ENCODE peak calls at places on chromosomes 16 and 17, in five cellular contexts. S is activated gamma-delta T cell treated with anti-CD3 and anti-CD28 coated beads, Interleukin-2, amount 50 U/mL, for 16 hours; W is stimulated activated CD8-positive, alpha-beta memory T cell treated with anti-CD3 and anti-CD28 coated beads, Interleukin-12 subunit alpha, Interleukin-12 subunit beta, amount 100 ng/mL, for 1 hour; D is cardiac muscle cell; V is foreskin fibroblast. B is an unnamed sample.
A peak's percentile ranks its signal among the peaks of the same experiment; 100 is the strongest.

GRCh38 chr17:75430159-75430748 is 24.8 kb upstream of the GRB2 start:
- DNase-seq in S (no peak), W (no peak), D (peak; percentile 70), V (no peak), B (no peak)

GRCh38 chr16:88628512-88628974 is 9.8 kb upstream of the IL17C start:
- DNase-seq in S (no peak), W (no peak), D (peak; percentile 20), V (no peak), B (no peak)

GRCh38 chr17:36928450-36929125 is 8.7 kb upstream of the LHX1 start:
- DNase-seq in S (no peak), W (no peak), D (no peak), V (no peak), B (no peak)

GRCh38 chr16:60485877-60486489 is 1550.3 kb downstream of the CDH8 start:
- DNase-seq in S (no peak), W (no peak), D (no peak), V (no peak), B (no peak)

GRCh38 chr17:49969134-49969759 is at the start of gene DLX4:
- DNase-seq in S (no peak), W (peak; percentile 30), D (no peak), V (no peak), B (no peak)

GRCh38 chr17:28983286-28984240 is 22.3 kb downstream of the SEZ6 start:
- DNase-seq in S (no peak), W (no peak), D (peak; percentile 21), V (no peak), B (no peak)

GRCh38 chr16:590165-590874 is 454 bp downstream of the RAB40C start:
- DNase-seq in S (no peak), W (no peak), D (peak; percentile 64), V (peak; percentile 48), B (no peak)

GRCh38 chr17:49575524-49576120 is at the start of gene NXPH3:
- DNase-seq in S (peak; percentile 25), W (peak; percentile 29), D (peak; percentile 58), V (peak; percentile 35), B (no peak)

GRCh38 chr16:50838165-50838564 is 96.3 kb downstream of the CYLD start:
- DNase-seq in S (no peak), W (no peak), D (peak; percentile 59), V (no peak), B (no peak)

GRCh38 chr16:49755291-49755611 is 100.7 kb downstream of the ZNF423 start:
- DNase-seq in S (no peak), W (no peak), D (peak; percentile 72), V (peak; percentile 40), B (no peak)

GRCh38 chr17:7944321-7944720 is 12.3 kb downstream of the CNTROB start:
- DNase-seq in S (no peak), W (no peak), D (no peak), V (no peak), B (no peak)

GRCh38 chr17:74804683-74805082 is 28.5 kb upstream of the NAT9 start:
- DNase-seq in S (no peak), W (no peak), D (no peak), V (no peak), B (no peak)

GRCh38 chr16:27646811-27647210 is 96.9 kb downstream of the KATNIP start:
- DNase-seq in S (no peak), W (no peak), D (peak; percentile 9), V (peak; percentile 28), B (no peak)

GRCh38 chr17:73749906-73750305 is 105.7 kb upstream of the SDK2 start:
- DNase-seq in S (no peak), W (no peak), D (no peak), V (no peak), B (no peak)

GRCh38 chr16:57301126-57301817 is 16.8 kb upstream of the PLLP start:
- DNase-seq in S (no peak), W (no peak), D (no peak), V (no peak), B (no peak)

GRCh38 chr16:80932725-80933124 is 74.0 kb downstream of the CMC2 start:
- DNase-seq in S (no peak), W (no peak), D (peak; percentile 92), V (peak; percentile 88), B (no peak)

GRCh38 chr17:64081802-64082799 is 47.8 kb downstream of the ERN1 start:
- DNase-seq in S (peak; percentile 19), W (no peak), D (peak; percentile 82), V (peak; percentile 51), B (no peak)

GRCh38 chr16:1642148-1642547 is 30.0 kb downstream of the CRAMP1 start:
- DNase-seq in S (no peak), W (no peak), D (no peak), V (no peak), B (no peak)

B was measured in keratinocyte.